ENCODE peak calls at places on chromosome 19, in six cellular contexts. Z is heart left ventricle, T is coronary artery, H is K562, Q is AG04450, X is cardiac muscle cell. E is an unnamed sample.

GRCh38 chr19:3494051-3494450 is 6.4 kb downstream of the DOHH start:
- DNase-seq in T (no peak), H (peak), Q (no peak), Z (no peak), X (peak), E (peak)

GRCh38 chr19:58382997-58383603 is 2.3 kb upstream of the ZNF837 start:
- DNase-seq in T (no peak), H (no peak), Q (no peak), Z (no peak), X (no peak), E (no peak)

GRCh38 chr19:38945562-38946228 is 15.0 kb downstream of the MRPS12 start:
- DNase-seq in X (no peak), H (no peak), Z (no peak), Q (no peak), T (no peak), E (no peak)

GRCh38 chr19:52535831-52536800 is 8.6 kb downstream of the ZNF808 start:
- DNase-seq in X (peak), T (peak), Z (peak), Q (peak), H (no peak), E (peak)

GRCh38 chr19:33673996-33674395 is 52.2 kb downstream of the CHST8 start:
- DNase-seq in H (no peak), Z (no peak), X (no peak), Q (no peak), T (peak), E (no peak)

GRCh38 chr19:46700704-46701103 is 16.2 kb downstream of the PRKD2 start:
- DNase-seq in T (no peak), Z (peak), Q (no peak), H (no peak), X (no peak), E (no peak)

GRCh38 chr19:45439569-45440258 is 16.0 kb upstream of the ERCC1 start:
- DNase-seq in T (peak), H (peak), Z (peak), Q (no peak), X (peak), E (peak)

GRCh38 chr19:41192574-41193419 is at the start of gene CYP2S1:
- DNase-seq in X (peak), T (no peak), H (peak), Q (no peak), Z (no peak), E (peak)

GRCh38 chr19:36041831-36042230 is 9.2 kb upstream of the CLIP3 start:
- DNase-seq in Z (no peak), X (peak), T (no peak), H (no peak), Q (peak), E (peak)

GRCh38 chr19:4732680-4733114 is 9.1 kb upstream of the DPP9 start:
- DNase-seq in Z (no peak), X (peak), T (no peak), H (peak), Q (peak), E (peak)

GRCh38 chr19:18896421-18896841 is 473 bp upstream of the CERS1 start:
- DNase-seq in T (no peak), X (peak), H (no peak), Q (no peak), Z (no peak), E (peak)

GRCh38 chr19:15436012-15436825 is 13.5 kb downstream of the WIZ start:
- DNase-seq in T (no peak), Z (no peak), Q (no peak), X (no peak), H (peak), E (no peak)

GRCh38 chr19:54448774-54449700 is at the start of gene LENG8:
- DNase-seq in Q (peak), Z (peak), T (peak), X (peak), H (peak), E (peak)

GRCh38 chr19:3003046-3003445 is 25.7 kb downstream of the TLE6 start:
- DNase-seq in Z (no peak), X (no peak), T (no peak), Q (no peak), H (no peak), E (no peak)

GRCh38 chr19:47152632-47153031 is 22.0 kb downstream of the SAE1 start:
- DNase-seq in X (no peak), Z (no peak), Q (no peak), T (no peak), H (no peak), E (peak)

GRCh38 chr19:45526143-45526542 is 18.9 kb downstream of the VASP start:
- DNase-seq in X (peak), Q (no peak), Z (peak), T (no peak), H (peak), E (peak)

GRCh38 chr19:38932425-38933179 is 1.9 kb downstream of the MRPS12 start:
- DNase-seq in Z (no peak), Q (no peak), X (peak), T (no peak), H (no peak), E (no peak)

GRCh38 chr19:1888385-1888784 is 3.1 kb upstream of the ABHD17A start:
- DNase-seq in T (no peak), Q (no peak), Z (no peak), H (no peak), X (no peak), E (no peak)

GRCh38 chr19:30029721-30030510 is 87.9 kb downstream of the URI1 start:
- DNase-seq in X (no peak), Q (no peak), T (no peak), Z (no peak), H (no peak), E (peak)

GRCh38 chr19:6250909-6251308 is 28.9 kb downstream of the MLLT1 start:
- DNase-seq in Z (no peak), X (no peak), Q (no peak), T (no peak), H (no peak), E (no peak)

GRCh38 chr19:6248341-6248740 is 31.4 kb downstream of the MLLT1 start:
- DNase-seq in Z (no peak), X (no peak), T (no peak), Q (no peak), H (no peak), E (no peak)

GRCh38 chr19:6249296-6249695 is 30.5 kb downstream of the MLLT1 start:
- DNase-seq in H (no peak), Q (no peak), Z (no peak), T (no peak), X (no peak), E (no peak)

GRCh38 chr19:6248856-6249255 is 30.9 kb downstream of the MLLT1 start:
- DNase-seq in H (no peak), Z (no peak), X (no peak), Q (no peak), T (no peak), E (no peak)

DNA sequence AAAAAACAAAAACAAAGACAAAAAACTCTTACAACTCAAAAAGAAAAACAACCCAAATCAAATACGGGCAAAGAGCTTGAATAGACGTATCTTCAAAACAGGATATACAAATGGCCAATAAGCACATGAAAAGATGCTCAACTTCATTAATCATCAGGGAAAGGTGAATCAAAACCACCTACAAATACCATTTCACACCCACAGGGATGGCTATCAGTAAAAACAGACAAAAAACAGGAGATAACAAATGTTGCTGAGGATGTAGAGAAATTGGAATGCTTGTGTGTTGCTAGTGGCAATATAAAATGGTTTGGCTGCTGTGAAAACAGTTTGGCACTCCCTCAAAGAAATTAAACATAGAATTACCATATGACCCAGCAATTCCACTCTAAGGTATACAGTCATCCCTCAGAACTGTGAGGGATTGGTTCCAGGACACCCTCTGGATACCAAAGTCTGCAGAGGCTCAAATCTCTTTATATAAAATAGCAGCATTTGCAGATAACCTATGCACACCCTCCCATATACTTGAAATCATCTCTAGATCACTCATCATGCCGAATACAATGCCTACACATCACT is 29.7 kb downstream of the MLLT1 start:
- DNase-seq in T (no peak), Q (no peak), H (no peak), X (no peak), Z (no peak), E (no peak)
- H3K27ac ChIP-seq in T (no peak), Q (peak), H (no peak), X (peak), Z (no peak), E (no peak)

DNA sequence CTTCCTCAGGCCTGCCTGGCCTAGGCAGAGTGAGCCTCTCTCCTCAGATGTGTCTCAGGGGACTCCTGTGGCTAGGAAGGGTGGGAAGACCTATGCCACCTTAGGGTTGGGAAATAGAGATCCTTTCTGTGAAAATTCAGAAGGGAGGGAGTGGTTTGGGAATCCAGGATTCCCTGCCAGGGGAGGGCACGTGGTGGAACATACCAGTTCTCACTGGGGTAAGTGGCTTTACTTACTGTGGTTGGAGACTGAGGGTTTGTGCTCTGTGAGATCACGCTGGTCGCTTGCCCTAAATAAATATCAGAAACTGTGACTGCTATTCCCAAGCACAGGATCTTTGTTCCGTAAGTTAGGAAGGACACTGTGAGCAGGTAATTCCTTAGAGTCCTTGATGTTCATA is 16.9 kb downstream of the CEACAM1 start:
- DNase-seq in T (no peak), Q (no peak), H (no peak), Z (no peak), X (no peak), E (no peak)
- TF ChIP-seq CTCF in T (no peak), Q (no peak), H (no peak), Z (no peak), X (no peak), E (no peak)

GRCh38 chr19:48878219-48879024 is 6.2 kb downstream of the PPP1R15A start:
- DNase-seq in T (peak), X (no peak), Z (peak), H (peak), Q (no peak), E (no peak)
- H3K27ac ChIP-seq in T (peak), X (peak), Z (peak), H (peak), Q (no peak), E (peak)

DNA sequence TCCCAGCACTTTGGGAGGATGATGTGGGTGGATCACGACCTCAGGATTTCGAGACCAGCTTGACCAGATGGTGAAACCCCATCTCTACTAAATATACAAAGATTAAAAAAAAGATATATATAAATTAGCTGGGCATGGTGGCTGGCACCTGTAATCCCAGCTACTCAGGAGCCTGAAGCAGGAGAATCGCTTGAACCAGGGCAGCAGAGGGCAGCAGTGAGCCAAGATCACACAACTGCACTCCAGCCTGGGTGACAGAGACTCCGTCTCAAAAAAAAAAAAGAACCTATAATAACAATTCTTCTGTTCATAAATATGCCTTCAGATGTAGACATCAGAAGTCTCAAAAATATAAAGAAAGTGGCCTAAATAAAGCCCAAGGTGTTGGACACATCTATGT is 7.6 kb downstream of the ZNF737 start:
- DNase-seq in X (no peak), Q (no peak), T (no peak), Z (no peak), H (no peak), E (no peak)
- TF ChIP-seq CTCF in X (no peak), Q (no peak), T (no peak), Z (peak), H (peak), E (no peak)

GRCh38 chr19:50696065-50696425 is 23.6 kb downstream of the SHANK1 start:
- DNase-seq in X (no peak), Q (no peak), H (no peak), Z (no peak), T (no peak), E (no peak)

GRCh38 chr19:50694815-50695145 is 24.8 kb downstream of the SHANK1 start:
- DNase-seq in H (no peak), X (no peak), Z (no peak), Q (no peak), T (no peak), E (no peak)

GRCh38 chr19:50697414-50698124 is 22.0 kb downstream of the SHANK1 start:
- DNase-seq in Q (no peak), T (no peak), Z (no peak), X (no peak), H (no peak), E (no peak)

GRCh38 chr19:50693064-50693975 is 26.3 kb downstream of the SHANK1 start:
- DNase-seq in Z (no peak), H (no peak), X (no peak), Q (no peak), T (no peak), E (no peak)

DNA sequence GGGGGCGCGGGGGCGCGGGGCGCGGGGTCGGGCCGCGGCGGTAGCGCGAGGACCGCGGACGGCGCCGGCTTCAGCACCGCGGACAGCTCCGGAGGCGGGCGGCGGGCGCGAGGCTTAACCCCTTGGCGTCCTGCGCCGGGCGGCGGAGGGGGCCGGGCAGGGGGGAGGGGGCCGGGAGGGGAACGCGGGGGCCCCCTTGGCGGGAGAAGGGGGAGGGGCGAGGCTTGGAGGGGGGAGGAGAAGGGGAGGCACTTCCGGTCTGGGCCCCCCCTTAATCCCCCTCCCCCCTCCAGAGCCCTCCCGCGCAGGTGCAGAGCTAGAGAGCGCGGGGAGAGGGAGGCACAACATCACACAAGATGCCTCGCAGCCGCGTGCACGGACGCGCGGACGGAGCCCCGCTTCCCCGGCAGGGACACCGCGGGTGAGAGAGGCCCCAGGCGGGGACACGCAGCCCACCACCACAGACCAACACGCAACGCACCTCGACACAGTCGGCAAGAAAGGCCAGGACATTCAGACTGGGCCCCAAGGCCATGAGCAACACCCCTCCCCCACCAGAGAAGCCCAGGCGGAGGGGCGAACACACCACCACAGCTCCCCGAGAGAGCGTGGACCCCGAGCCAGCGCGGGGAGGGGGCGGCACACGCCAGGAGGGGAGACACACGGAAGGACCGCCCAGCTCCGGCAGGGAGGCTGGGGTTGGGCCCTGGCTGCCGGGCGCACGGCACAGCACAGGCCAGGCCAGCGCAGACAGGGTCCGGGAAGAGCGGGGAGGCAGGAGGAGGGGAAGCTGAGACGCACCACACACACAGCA is 24.1 kb downstream of the SHANK1 start:
- DNase-seq in Q (no peak), H (peak), X (peak), T (no peak), Z (no peak), E (peak)
- H3K27ac ChIP-seq in Q (no peak), H (no peak), X (no peak), T (no peak), Z (no peak), E (no peak)

GRCh38 chr19:13079542-13079986 is 23.1 kb downstream of the LYL1 start:
- DNase-seq in Z (peak), T (no peak), H (peak), X (no peak), Q (no peak), E (no peak)

GRCh38 chr19:13083008-13083404 is 19.7 kb downstream of the LYL1 start:
- DNase-seq in Q (no peak), X (no peak), H (no peak), Z (no peak), T (no peak), E (no peak)

GRCh38 chr19:13085673-13086072 is 17.0 kb downstream of the LYL1 start:
- DNase-seq in X (peak), H (no peak), T (no peak), Q (no peak), Z (peak), E (no peak)

GRCh38 chr19:13083627-13084026 is 19.0 kb downstream of the LYL1 start:
- DNase-seq in H (no peak), X (no peak), T (no peak), Z (no peak), Q (no peak), E (no peak)

DNA sequence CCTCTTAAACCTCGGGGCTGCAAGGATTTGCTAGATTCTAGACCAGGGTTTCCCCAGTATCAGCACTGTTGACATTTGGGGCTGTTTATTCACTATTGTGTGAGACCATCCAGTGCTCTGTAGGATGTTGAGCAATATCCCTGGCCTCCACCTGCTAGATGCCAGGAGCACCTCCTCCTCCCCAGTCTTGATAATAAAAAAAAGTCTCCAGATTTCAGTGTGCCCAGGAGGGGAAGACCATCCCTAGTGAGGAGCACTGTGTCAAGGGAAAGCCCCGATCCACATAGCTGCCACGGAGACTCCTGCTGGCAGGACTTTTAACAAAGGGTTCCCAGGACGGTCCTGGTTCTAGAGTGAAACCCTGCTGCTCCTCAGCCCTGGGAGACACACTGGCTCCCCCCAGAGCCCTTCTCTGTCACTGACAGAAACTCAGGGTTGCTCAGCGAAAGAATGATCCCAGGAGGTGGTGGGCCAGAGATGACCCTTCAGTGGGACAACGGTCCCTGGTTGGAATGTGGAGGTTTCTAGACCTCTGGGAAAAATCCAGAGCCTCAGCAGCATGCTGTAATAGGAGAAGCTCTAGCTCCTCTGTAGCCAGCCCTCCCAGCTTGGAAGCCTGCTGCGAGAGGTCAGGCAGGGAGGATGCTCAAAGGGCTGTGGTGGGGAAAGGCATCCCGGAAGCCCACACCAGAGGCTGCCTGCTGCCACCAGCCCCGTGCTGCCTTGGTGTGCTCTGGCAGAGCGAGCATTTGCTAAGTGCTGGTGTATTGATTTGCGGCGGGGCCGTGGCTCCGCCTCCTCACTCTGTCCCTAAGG is 20.3 kb downstream of the LYL1 start:
- DNase-seq in Z (peak), H (peak), X (peak), T (no peak), Q (no peak), E (no peak)
- TF ChIP-seq CTCF in Z (no peak), H (peak), X (peak), T (no peak), Q (peak), E (no peak)

GRCh38 chr19:277581-278165 is 13.5 kb downstream of the PLPP2 start:
- DNase-seq in Q (no peak), X (peak), Z (no peak), H (no peak), T (no peak), E (no peak)
- H3K27ac ChIP-seq in Q (no peak), X (no peak), Z (no peak), H (no peak), T (no peak), E (no peak)

DNA sequence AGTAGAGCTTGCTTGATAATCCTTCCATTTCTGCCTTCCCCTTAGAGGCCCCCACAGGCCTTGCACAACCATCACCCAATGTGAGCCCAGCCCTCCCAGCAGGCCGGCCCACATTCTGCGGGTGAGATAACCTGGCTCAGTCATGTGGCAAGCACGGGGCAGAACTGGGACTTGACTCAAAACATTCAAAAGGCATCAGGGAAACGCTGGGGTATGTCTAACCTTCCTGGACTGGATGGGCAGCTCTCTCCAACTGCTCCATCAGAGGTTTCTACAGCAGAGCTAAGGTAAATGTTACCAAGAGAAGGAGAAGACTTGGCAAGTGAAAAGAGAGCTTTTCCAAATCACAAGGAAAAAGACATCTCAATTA is 24.8 kb downstream of the EPS15L1 start:
- DNase-seq in X (peak), T (peak), Q (peak), Z (peak), H (peak), E (peak)
- TF ChIP-seq CTCF in X (no peak), T (no peak), Q (no peak), Z (no peak), H (no peak), E (no peak)

GRCh38 chr19:48271531-48272151 is 1.8 kb downstream of the ZNF114 start:
- DNase-seq in Z (peak), Q (no peak), T (no peak), H (no peak), X (peak), E (peak)
- H3K27ac ChIP-seq in Z (peak), Q (no peak), T (peak), H (no peak), X (peak), E (peak)

E was measured in RWPE1.